ENCODE peak calls at places on chromosome 10, in six cellular contexts. G is right lobe of liver; W is CD8-positive, alpha-beta T cell; D is Right ventricle myocardium superior; N is effector memory CD8-positive, alpha-beta T cell; E is activated naive CD4-positive, alpha-beta T cell treated with anti-CD3 and anti-CD28 coated beads, Interleukin-2, amount 50 U/mL, for 72 hours. B is an unnamed sample.
A peak's percentile ranks its signal among the peaks of the same experiment; 100 is the strongest.

GRCh38 chr10:74922921-74923320 is 96.5 kb downstream of the KAT6B start:
- ATAC-seq in G (no peak), W (no peak), D (no peak), N (no peak), E (no peak), B (no peak)

GRCh38 chr10:62442894-62443674 is 68.9 kb downstream of the ZNF365 start:
- ATAC-seq in G (no peak), W (no peak), D (no peak), N (no peak), E (no peak), B (no peak)

GRCh38 chr10:44435196-44435595 is 50.3 kb upstream of the CXCL12 start:
- ATAC-seq in G (peak; percentile 44), W (no peak), D (peak; percentile 20), N (no peak), E (no peak), B (no peak)

GRCh38 chr10:131123496-131123895 is 188.0 kb downstream of the TCERG1L start:
- ATAC-seq in G (no peak), W (no peak), D (no peak), N (no peak), E (no peak), B (no peak)

GRCh38 chr10:74034301-74034700 is 36.4 kb downstream of the VCL start:
- ATAC-seq in G (no peak), W (no peak), D (no peak), N (no peak), E (no peak), B (peak; percentile 78)

GRCh38 chr10:95819620-95820329 is 63.8 kb downstream of the ENTPD1 start:
- ATAC-seq in G (no peak), W (no peak), D (no peak), N (peak; percentile 46), E (no peak), B (no peak)

GRCh38 chr10:113960617-113961260 is 82.9 kb upstream of the ADRB1 start:
- ATAC-seq in G (no peak), W (peak; percentile 22), D (peak; percentile 16), N (peak; percentile 49), E (peak; percentile 7), B (peak; percentile 45)

GRCh38 chr10:5560844-5561703 is 36.3 kb downstream of the CALML3 start:
- ATAC-seq in G (no peak), W (no peak), D (no peak), N (no peak), E (no peak), B (no peak)

GRCh38 chr10:22321831-22322662 is 1.1 kb downstream of the BMI1 start:
- ATAC-seq in G (peak; percentile 0), W (peak; percentile 15), D (no peak), N (peak; percentile 19), E (no peak), B (no peak)

GRCh38 chr10:77837925-77838595 is 88.5 kb downstream of the DLG5 start:
- ATAC-seq in G (no peak), W (no peak), D (no peak), N (no peak), E (no peak), B (no peak)

GRCh38 chr10:110643670-110644597 is at the start of gene RBM20:
- ATAC-seq in G (peak; percentile 85), W (peak; percentile 41), D (peak; percentile 80), N (peak; percentile 54), E (peak; percentile 70), B (peak; percentile 59)

GRCh38 chr10:72483452-72483851 is 128.7 kb upstream of the DNAJB12 start:
- ATAC-seq in G (peak; percentile 38), W (no peak), D (no peak), N (no peak), E (no peak), B (no peak)

GRCh38 chr10:123606006-123606405 is 60.1 kb upstream of the GPR26 start:
- ATAC-seq in G (no peak), W (no peak), D (no peak), N (no peak), E (no peak), B (no peak)

GRCh38 chr10:42690449-42691360 is 52.3 kb upstream of the ZNF33B start:
- ATAC-seq in G (no peak), W (no peak), D (no peak), N (no peak), E (no peak), B (no peak)

GRCh38 chr10:131031346-131031745 is 280.2 kb downstream of the TCERG1L start:
- ATAC-seq in G (no peak), W (no peak), D (no peak), N (no peak), E (no peak), B (no peak)

GRCh38 chr10:129785536-129785981 is 178.5 kb downstream of the EBF3 start:
- ATAC-seq in G (peak; percentile 25), W (no peak), D (no peak), N (no peak), E (no peak), B (no peak)

GRCh38 chr10:72898616-72899015 is 5.1 kb downstream of the OIT3 start:
- ATAC-seq in G (no peak), W (no peak), D (no peak), N (no peak), E (no peak), B (no peak)

B was measured in activated T-helper 17 cell treated with anti-CD3 and anti-CD28 coated beads, Interleukin-2, amount 50 U/mL, for 72 hours.